ENCODE peak calls at places on chromosome 9, in ten cellular contexts. P is heart left ventricle, E is heart right ventricle, I is HFFc6, M is hepatocyte, V is tibial artery, A is cardiac muscle cell, X is fibroblast of the aortic adventitia, U is OCI-LY7, T is BE2C. F is an unnamed sample.

GRCh38 chr9:36914212-36914577 is 119.9 kb downstream of the PAX5 start:
- DNase-seq in P (no peak), E (no peak), I (no peak), M (peak; percentile 37), V (no peak), A (no peak), X (no peak), U (no peak), T (no peak), F (no peak)

GRCh38 chr9:88746744-88747398 is 211.9 kb downstream of the NXNL2 start:
- DNase-seq in P (no peak), E (no peak), I (no peak), M (no peak), V (no peak), A (no peak), X (no peak), U (no peak), T (no peak), F (no peak)

GRCh38 chr9:92645041-92645440 is 24.9 kb downstream of the IPPK start:
- DNase-seq in P (no peak), E (no peak), I (no peak), M (no peak), V (no peak), A (no peak), X (no peak), U (no peak), T (no peak), F (no peak)

GRCh38 chr9:37156781-37157356 is 36.5 kb downstream of the ZCCHC7 start:
- DNase-seq in P (no peak), E (no peak), I (peak; percentile 13), M (no peak), V (no peak), A (no peak), X (peak; percentile 25), U (no peak), T (no peak), F (no peak)

GRCh38 chr9:131656356-131657030 is 83.4 kb downstream of the RAPGEF1 start:
- DNase-seq in P (peak; percentile 79), E (peak; percentile 59), I (no peak), M (no peak), V (peak; percentile 85), A (no peak), X (no peak), U (peak; percentile 93), T (no peak), F (no peak)

GRCh38 chr9:33447404-33448158 is at the start of gene AQP3:
- DNase-seq in P (peak; percentile 67), E (peak; percentile 74), I (peak; percentile 20), M (peak; percentile 86), V (peak; percentile 81), A (peak; percentile 83), X (no peak), U (peak; percentile 73), T (peak; percentile 85), F (peak; percentile 82)

GRCh38 chr9:21450733-21451394 is 10.6 kb downstream of the IFNA1 start:
- DNase-seq in P (no peak), E (no peak), I (peak; percentile 32), M (no peak), V (no peak), A (no peak), X (peak; percentile 72), U (no peak), T (no peak), F (no peak)

GRCh38 chr9:101449071-101449721 is 13.6 kb upstream of the ALDOB start:
- DNase-seq in P (peak; percentile 86), E (peak; percentile 74), I (peak; percentile 52), M (peak; percentile 90), V (peak; percentile 77), A (peak; percentile 85), X (peak; percentile 37), U (peak; percentile 78), T (peak; percentile 86), F (peak; percentile 81)

GRCh38 chr9:123542435-123543225 is 186.6 kb downstream of the CRB2 start:
- DNase-seq in P (no peak), E (no peak), I (no peak), M (peak; percentile 19), V (no peak), A (no peak), X (no peak), U (no peak), T (no peak), F (peak; percentile 7)

GRCh38 chr9:98099898-98100297 is 19.1 kb downstream of the TRIM14 start:
- DNase-seq in P (no peak), E (no peak), I (no peak), M (no peak), V (peak; percentile 6), A (no peak), X (no peak), U (peak; percentile 76), T (no peak), F (no peak)

GRCh38 chr9:105026451-105026850 is 98.5 kb upstream of the ABCA1 start:
- DNase-seq in P (no peak), E (no peak), I (peak; percentile 51), M (no peak), V (no peak), A (no peak), X (peak; percentile 62), U (no peak), T (no peak), F (no peak)

DNA sequence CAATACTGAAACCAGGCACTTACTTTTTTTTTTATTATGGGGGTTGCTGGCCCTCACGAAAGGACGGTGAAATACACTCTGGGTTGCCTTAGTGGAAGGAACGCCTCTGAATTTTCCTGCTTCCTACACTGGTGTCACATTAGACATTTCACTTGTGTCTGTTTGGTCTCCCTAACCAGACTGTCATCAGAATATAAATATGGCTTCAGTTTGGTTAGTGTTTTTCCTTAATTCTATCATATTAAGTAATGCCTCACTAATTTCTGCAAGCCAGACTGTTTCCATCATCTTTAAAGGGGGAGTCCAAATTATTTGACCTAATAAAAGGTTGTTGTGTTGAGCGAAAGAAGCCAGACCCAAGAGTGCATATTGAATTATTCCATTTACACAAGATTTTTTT is 4.7 kb downstream of the GLIS3 start:
- DNase-seq in P (no peak), E (no peak), I (no peak), M (no peak), V (no peak), A (no peak), X (no peak), U (no peak), T (no peak), F (no peak)
- TF ChIP-seq CTCF in P (no peak), E (no peak), I (no peak), M (no peak), V (no peak), A (no peak), X (no peak), U (no peak), T (no peak), F (no peak)

DNA sequence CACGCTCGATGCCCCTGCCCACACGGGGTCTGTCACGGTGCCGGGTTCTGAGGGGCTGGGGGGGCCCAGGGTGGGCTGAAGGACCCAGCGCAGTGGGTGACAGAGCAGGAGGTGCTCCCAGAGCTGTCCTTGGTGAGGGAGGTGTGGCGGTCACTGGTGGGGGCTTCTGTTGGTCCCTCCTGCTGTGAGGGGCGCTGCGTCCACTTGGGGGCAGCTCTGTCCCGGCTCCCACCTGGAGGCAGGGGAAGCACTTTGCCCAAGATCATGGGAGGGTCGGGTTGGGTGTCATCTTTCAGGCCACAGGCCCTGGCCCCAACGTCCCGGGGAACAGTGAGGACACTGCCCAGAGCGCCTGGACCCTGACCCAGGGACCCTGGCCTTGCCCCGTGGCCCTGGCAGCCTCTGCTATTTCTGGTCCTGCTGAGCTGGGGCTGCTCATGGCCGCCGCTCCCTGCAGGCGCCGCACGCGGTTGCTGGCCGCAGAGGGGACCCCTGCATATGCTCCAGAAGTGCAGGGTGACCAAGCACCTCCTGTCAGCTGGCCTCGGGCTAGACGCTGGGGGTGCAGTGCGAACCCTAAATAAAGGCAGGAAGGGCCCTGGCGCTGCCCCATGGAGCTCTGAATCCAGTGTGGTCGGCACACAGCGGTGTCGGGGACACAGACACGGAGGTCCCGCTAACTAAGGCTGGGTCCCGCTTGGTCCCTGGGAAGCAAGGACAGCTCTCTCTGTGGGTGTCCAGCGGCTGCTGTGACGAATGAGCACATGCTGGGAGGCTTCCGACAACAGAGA is 11.6 kb upstream of the RNU6ATAC start:
- DNase-seq in P (peak; percentile 60), E (peak; percentile 53), I (no peak), M (no peak), V (no peak), A (peak; percentile 56), X (no peak), U (no peak), T (no peak), F (peak; percentile 57)
- TF ChIP-seq CTCF in P (peak; percentile 16), E (peak; percentile 53), I (no peak), M (peak; percentile 41), V (no peak), A (peak; percentile 35), X (peak; percentile 11), U (no peak), T (peak; percentile 17), F (peak; percentile 16)

GRCh38 chr9:72843525-72844439 is 109.1 kb downstream of the ALDH1A1 start:
- DNase-seq in P (no peak), E (no peak), I (no peak), M (peak; percentile 25), V (no peak), A (no peak), X (no peak), U (no peak), T (no peak), F (no peak)
- TF ChIP-seq CTCF in P (no peak), E (no peak), I (peak; percentile 54), M (no peak), V (no peak), A (peak; percentile 31), X (no peak), U (no peak), T (no peak), F (no peak)

DNA sequence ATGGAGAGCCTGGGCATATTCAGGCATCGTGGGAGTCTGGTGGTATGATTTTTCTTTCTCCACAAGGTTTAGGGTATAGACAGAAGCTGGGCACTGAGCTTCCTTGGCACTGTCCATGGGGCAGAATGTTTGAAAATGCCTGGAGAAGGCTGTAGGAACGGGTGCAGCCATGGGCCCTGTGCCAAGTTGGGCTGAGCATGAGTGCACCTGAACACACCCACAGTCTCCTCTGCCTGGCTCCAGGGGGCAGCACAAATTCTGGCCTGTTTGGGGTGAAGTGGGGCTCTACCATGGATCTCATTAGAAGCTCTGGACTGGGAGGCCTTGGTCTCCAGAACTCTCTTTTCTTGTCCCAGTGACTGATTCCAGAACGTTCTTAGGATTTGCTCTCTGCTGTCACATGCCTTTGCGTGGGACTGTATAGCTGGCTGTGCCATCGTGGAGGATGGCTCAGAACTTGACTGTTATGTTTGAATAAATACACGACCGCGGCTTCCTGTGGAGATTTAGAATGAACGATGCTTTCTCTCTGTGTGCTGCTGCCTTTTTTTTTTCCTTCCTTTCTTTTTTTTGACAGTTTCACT is 229.8 kb downstream of the FANCC start:
- DNase-seq in P (peak; percentile 47), E (no peak), I (peak; percentile 7), M (no peak), V (peak; percentile 75), A (no peak), X (no peak), U (peak; percentile 8), T (peak; percentile 50), F (no peak)
- TF ChIP-seq CTCF in P (no peak), E (peak; percentile 12), I (peak; percentile 45), M (no peak), V (no peak), A (no peak), X (peak; percentile 15), U (peak; percentile 59), T (peak; percentile 41), F (no peak)

F was measured in nephron progenitor cell.